ENCODE peak calls at places on chromosome 20, in four cellular contexts. One of them, this sample, is unnamed.

GRCh38 chr20:40564997-40565680 is 123.9 kb downstream of the MAFB start:
- DNase-seq in fibroblast of lung: peak; percentile 85
- DNase-seq in fibroblast of the aortic adventitia: peak; percentile 77
- DNase-seq in thyroid gland: no peak
- DNase-seq in this sample: no peak

GRCh38 chr20:55216525-55217242 is 741.3 kb downstream of the DOK5 start:
- DNase-seq in fibroblast of lung: peak; percentile 50
- DNase-seq in fibroblast of the aortic adventitia: no peak
- DNase-seq in thyroid gland: no peak
- DNase-seq in this sample: no peak

GRCh38 chr20:1203630-1204029 is 376 bp downstream of the C20orf202 start:
- DNase-seq in fibroblast of lung: no peak
- DNase-seq in fibroblast of the aortic adventitia: no peak
- DNase-seq in thyroid gland: no peak
- DNase-seq in this sample: no peak

GRCh38 chr20:6921717-6922386 is 154.4 kb downstream of the BMP2 start:
- DNase-seq in fibroblast of lung: no peak
- DNase-seq in fibroblast of the aortic adventitia: no peak
- DNase-seq in thyroid gland: peak; percentile 32
- DNase-seq in this sample: no peak

GRCh38 chr20:9940329-9940728 is 94.5 kb upstream of the ANKEF1 start:
- DNase-seq in fibroblast of lung: no peak
- DNase-seq in fibroblast of the aortic adventitia: no peak
- DNase-seq in thyroid gland: no peak
- DNase-seq in this sample: no peak

GRCh38 chr20:35478804-35479472 is 23.5 kb downstream of the CEP250 start:
- DNase-seq in fibroblast of lung: no peak
- DNase-seq in fibroblast of the aortic adventitia: no peak
- DNase-seq in thyroid gland: peak; percentile 59
- DNase-seq in this sample: no peak

GRCh38 chr20:43710370-43711044 is 16.3 kb downstream of the GTSF1L start:
- DNase-seq in fibroblast of lung: no peak
- DNase-seq in fibroblast of the aortic adventitia: no peak
- DNase-seq in thyroid gland: no peak
- DNase-seq in this sample: no peak

GRCh38 chr20:53047203-53047602 is 75.0 kb downstream of the TSHZ2 start:
- DNase-seq in fibroblast of lung: no peak
- DNase-seq in fibroblast of the aortic adventitia: no peak
- DNase-seq in thyroid gland: no peak
- DNase-seq in this sample: no peak

GRCh38 chr20:41038878-41039404 is 10.3 kb downstream of the TOP1 start:
- DNase-seq in fibroblast of lung: no peak
- DNase-seq in fibroblast of the aortic adventitia: no peak
- DNase-seq in thyroid gland: no peak
- DNase-seq in this sample: no peak

GRCh38 chr20:44052166-44052565 is 134.8 kb downstream of the JPH2 start:
- DNase-seq in fibroblast of lung: no peak
- DNase-seq in fibroblast of the aortic adventitia: no peak
- DNase-seq in thyroid gland: no peak
- DNase-seq in this sample: no peak

GRCh38 chr20:10789386-10789785 is 115.6 kb upstream of the JAG1 start:
- DNase-seq in fibroblast of lung: no peak
- DNase-seq in fibroblast of the aortic adventitia: no peak
- DNase-seq in thyroid gland: no peak
- DNase-seq in this sample: no peak

GRCh38 chr20:37042986-37043972 is 52.5 kb downstream of the RBL1 start:
- DNase-seq in fibroblast of lung: no peak
- DNase-seq in fibroblast of the aortic adventitia: no peak
- DNase-seq in thyroid gland: no peak
- DNase-seq in this sample: no peak

GRCh38 chr20:18989736-18990474 is 176.3 kb downstream of the SCP2D1 start:
- DNase-seq in fibroblast of lung: no peak
- DNase-seq in fibroblast of the aortic adventitia: no peak
- DNase-seq in thyroid gland: no peak
- DNase-seq in this sample: no peak

GRCh38 chr20:25017257-25017803 is 24.8 kb upstream of the APMAP start:
- DNase-seq in fibroblast of lung: no peak
- DNase-seq in fibroblast of the aortic adventitia: no peak
- DNase-seq in thyroid gland: peak; percentile 98
- DNase-seq in this sample: peak; percentile 98

GRCh38 chr20:35576816-35577215 is 34.9 kb downstream of the ERGIC3 start:
- DNase-seq in fibroblast of lung: no peak
- DNase-seq in fibroblast of the aortic adventitia: no peak
- DNase-seq in thyroid gland: no peak
- DNase-seq in this sample: no peak

GRCh38 chr20:16539280-16539679 is 34.0 kb downstream of the KIF16B start:
- DNase-seq in fibroblast of lung: no peak
- DNase-seq in fibroblast of the aortic adventitia: no peak
- DNase-seq in thyroid gland: no peak
- DNase-seq in this sample: no peak

GRCh38 chr20:41222703-41223102 is 85.4 kb downstream of the PLCG1 start:
- DNase-seq in fibroblast of lung: peak; percentile 63
- DNase-seq in fibroblast of the aortic adventitia: peak; percentile 46
- DNase-seq in thyroid gland: no peak
- DNase-seq in this sample: no peak

GRCh38 chr20:18979132-18979531 is 165.5 kb downstream of the SCP2D1 start:
- DNase-seq in fibroblast of lung: no peak
- DNase-seq in fibroblast of the aortic adventitia: no peak
- DNase-seq in thyroid gland: no peak
- DNase-seq in this sample: no peak

GRCh38 chr20:54219751-54220426 is 12.0 kb downstream of the PFDN4 start:
- DNase-seq in fibroblast of lung: peak; percentile 39
- DNase-seq in fibroblast of the aortic adventitia: peak; percentile 84
- DNase-seq in thyroid gland: no peak
- DNase-seq in this sample: no peak

GRCh38 chr20:688809-689208 is 13.2 kb upstream of the SCRT2 start:
- DNase-seq in fibroblast of lung: peak; percentile 26
- DNase-seq in fibroblast of the aortic adventitia: no peak
- DNase-seq in thyroid gland: no peak
- DNase-seq in this sample: no peak

GRCh38 chr20:32152421-32153155 is 43.1 kb downstream of the TM9SF4 start:
- DNase-seq in fibroblast of lung: no peak
- DNase-seq in fibroblast of the aortic adventitia: no peak
- DNase-seq in thyroid gland: no peak
- DNase-seq in this sample: no peak

GRCh38 chr20:38132156-38132909 is 32.7 kb downstream of the TGM2 start:
- DNase-seq in fibroblast of lung: no peak
- DNase-seq in fibroblast of the aortic adventitia: no peak
- DNase-seq in thyroid gland: no peak
- DNase-seq in this sample: no peak

GRCh38 chr20:21046413-21047070 is 59.6 kb downstream of the LINC00237 start:
- DNase-seq in fibroblast of lung: no peak
- DNase-seq in fibroblast of the aortic adventitia: no peak
- DNase-seq in thyroid gland: no peak
- DNase-seq in this sample: no peak

GRCh38 chr20:6575912-6576391 is 191.5 kb upstream of the BMP2 start:
- DNase-seq in fibroblast of lung: peak; percentile 80
- DNase-seq in fibroblast of the aortic adventitia: peak; percentile 27
- DNase-seq in thyroid gland: no peak
- DNase-seq in this sample: no peak

GRCh38 chr20:49980140-49981008 is 2.4 kb upstream of the SNAI1 start:
- DNase-seq in fibroblast of lung: no peak
- DNase-seq in fibroblast of the aortic adventitia: no peak
- DNase-seq in thyroid gland: peak; percentile 39
- DNase-seq in this sample: no peak
- TF ChIP-seq CTCF in fibroblast of lung: no peak
- TF ChIP-seq CTCF in fibroblast of the aortic adventitia: no peak
- TF ChIP-seq CTCF in thyroid gland: no peak
- TF ChIP-seq CTCF in this sample: no peak

GRCh38 chr20:45392733-45393132 is 14.6 kb upstream of the TP53TG5 start:
- DNase-seq in fibroblast of lung: no peak
- DNase-seq in fibroblast of the aortic adventitia: no peak
- DNase-seq in thyroid gland: no peak
- DNase-seq in this sample: no peak
- TF ChIP-seq CTCF in fibroblast of lung: no peak
- TF ChIP-seq CTCF in fibroblast of the aortic adventitia: no peak
- TF ChIP-seq CTCF in thyroid gland: no peak
- TF ChIP-seq CTCF in this sample: peak; percentile 36

DNA sequence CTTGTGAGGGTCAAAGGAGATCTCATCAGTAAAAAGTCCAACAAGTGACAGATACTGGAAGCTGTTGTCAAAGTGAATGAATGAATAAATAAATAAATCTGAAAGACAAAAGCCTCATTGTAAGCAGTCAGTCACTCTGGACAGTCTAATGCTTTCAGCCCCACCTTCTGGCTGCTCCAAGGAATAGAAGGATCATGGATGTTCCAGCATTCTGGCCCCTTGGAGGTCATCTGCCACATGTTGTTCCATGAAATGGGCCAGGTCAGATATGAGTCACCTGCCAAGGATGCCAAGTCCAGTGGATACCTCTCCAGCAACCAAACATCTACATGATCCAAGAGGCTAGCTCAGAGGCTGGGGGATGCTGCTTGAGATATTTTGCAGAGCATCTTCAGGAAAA is 185.6 kb downstream of the BMP7 start:
- DNase-seq in fibroblast of lung: peak; percentile 43
- DNase-seq in fibroblast of the aortic adventitia: no peak
- DNase-seq in thyroid gland: no peak
- DNase-seq in this sample: no peak
- TF ChIP-seq CTCF in fibroblast of lung: no peak
- TF ChIP-seq CTCF in fibroblast of the aortic adventitia: no peak
- TF ChIP-seq CTCF in thyroid gland: no peak
- TF ChIP-seq CTCF in this sample: no peak

GRCh38 chr20:61874421-61875068 is 191.1 kb downstream of the TAF4 start:
- DNase-seq in fibroblast of lung: peak; percentile 45
- DNase-seq in fibroblast of the aortic adventitia: peak; percentile 1
- DNase-seq in thyroid gland: no peak
- DNase-seq in this sample: peak; percentile 67
- TF ChIP-seq CTCF in fibroblast of lung: no peak
- TF ChIP-seq CTCF in fibroblast of the aortic adventitia: no peak
- TF ChIP-seq CTCF in thyroid gland: no peak
- TF ChIP-seq CTCF in this sample: peak; percentile 72

GRCh38 chr20:4787825-4788224 is 66.1 kb downstream of the PRND start:
- DNase-seq in fibroblast of lung: no peak
- DNase-seq in fibroblast of the aortic adventitia: no peak
- DNase-seq in thyroid gland: no peak
- DNase-seq in this sample: no peak

GRCh38 chr20:4793183-4793582 is 71.5 kb downstream of the PRND start:
- DNase-seq in fibroblast of lung: no peak
- DNase-seq in fibroblast of the aortic adventitia: no peak
- DNase-seq in thyroid gland: no peak
- DNase-seq in this sample: no peak

GRCh38 chr20:4791121-4791520 is 69.4 kb downstream of the PRND start:
- DNase-seq in fibroblast of lung: no peak
- DNase-seq in fibroblast of the aortic adventitia: no peak
- DNase-seq in thyroid gland: no peak
- DNase-seq in this sample: no peak

GRCh38 chr20:4787069-4787468 is 65.4 kb downstream of the PRND start:
- DNase-seq in fibroblast of lung: peak; percentile 29
- DNase-seq in fibroblast of the aortic adventitia: peak; percentile 84
- DNase-seq in thyroid gland: no peak
- DNase-seq in this sample: no peak

GRCh38 chr20:4788314-4788713 is 66.6 kb downstream of the PRND start:
- DNase-seq in fibroblast of lung: no peak
- DNase-seq in fibroblast of the aortic adventitia: no peak
- DNase-seq in thyroid gland: no peak
- DNase-seq in this sample: no peak
- TF ChIP-seq CTCF in fibroblast of lung: no peak
- TF ChIP-seq CTCF in fibroblast of the aortic adventitia: no peak
- TF ChIP-seq CTCF in thyroid gland: no peak
- TF ChIP-seq CTCF in this sample: no peak

GRCh38 chr20:62844182-62844581 is 17.4 kb downstream of the TCFL5 start:
- DNase-seq in fibroblast of lung: no peak
- DNase-seq in fibroblast of the aortic adventitia: no peak
- DNase-seq in thyroid gland: no peak
- DNase-seq in this sample: no peak
- TF ChIP-seq CTCF in fibroblast of lung: no peak
- TF ChIP-seq CTCF in fibroblast of the aortic adventitia: no peak
- TF ChIP-seq CTCF in thyroid gland: no peak
- TF ChIP-seq CTCF in this sample: no peak

DNA sequence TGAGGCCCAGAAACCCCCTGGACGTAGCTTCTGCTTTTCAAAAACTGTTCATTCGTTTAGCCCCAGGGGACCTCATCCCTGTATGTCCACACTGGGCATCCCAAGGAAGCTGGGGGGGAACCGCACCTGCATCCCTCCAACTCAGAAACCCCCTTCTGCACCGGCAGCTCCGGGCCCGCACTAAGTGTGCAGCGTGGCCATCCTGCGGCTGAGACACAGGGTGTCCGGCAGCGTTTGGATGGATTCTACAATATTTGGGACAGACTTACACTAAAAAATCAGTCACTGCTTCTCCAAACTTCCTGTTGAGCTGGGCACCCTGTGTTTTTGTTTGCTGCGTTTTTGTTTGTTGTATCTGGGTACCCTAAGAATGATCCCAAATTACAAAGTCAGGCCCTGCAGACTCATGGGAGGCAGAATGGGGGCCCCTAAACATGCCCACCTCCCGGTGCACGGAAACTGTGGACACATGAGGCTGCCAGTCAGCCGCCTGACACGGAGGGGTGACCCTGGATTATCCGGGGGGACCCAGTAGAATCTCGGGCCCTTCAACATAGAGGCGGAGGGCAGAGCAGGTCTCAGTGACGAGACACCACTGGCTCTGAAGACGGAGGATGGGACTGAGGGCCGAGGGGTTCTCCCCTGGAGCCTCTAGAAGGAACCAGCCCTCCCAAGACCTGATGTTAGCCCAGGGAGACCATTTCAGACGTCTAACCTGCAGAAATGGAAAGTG is 88.2 kb upstream of the BHLHE23 start:
- DNase-seq in fibroblast of lung: no peak
- DNase-seq in fibroblast of the aortic adventitia: no peak
- DNase-seq in thyroid gland: no peak
- DNase-seq in this sample: no peak
- TF ChIP-seq CTCF in fibroblast of lung: no peak
- TF ChIP-seq CTCF in fibroblast of the aortic adventitia: no peak
- TF ChIP-seq CTCF in thyroid gland: no peak
- TF ChIP-seq CTCF in this sample: no peak

This sample was measured in LNCaP clone FGC.